ENCODE peak calls at places on chromosome 9, in four cellular contexts. N is Caki2, D is AG08395, R is posterior vena cava. C is an unnamed sample.

GRCh38 chr9:78280982-78281668 is 15.8 kb upstream of the PSAT1 start:
- DNase-seq in N (no peak), D (no peak), R (peak), C (no peak)

GRCh38 chr9:35367451-35367850 is 122.5 kb upstream of the RUSC2 start:
- DNase-seq in N (no peak), D (peak), R (no peak), C (peak)

GRCh38 chr9:98811051-98811650 is 3.7 kb downstream of the GALNT12 start:
- DNase-seq in N (peak), D (peak), R (no peak), C (peak)

GRCh38 chr9:26331223-26331622 is 561.4 kb downstream of the CAAP1 start:
- DNase-seq in N (no peak), D (no peak), R (no peak), C (no peak)

GRCh38 chr9:127741831-127742434 is 6.8 kb upstream of the TOR2A start:
- DNase-seq in N (peak), D (peak), R (no peak), C (no peak)

GRCh38 chr9:95171596-95171995 is 145.9 kb downstream of the FANCC start:
- DNase-seq in N (no peak), D (no peak), R (no peak), C (no peak)

GRCh38 chr9:136488247-136489214 is 5.7 kb upstream of the SEC16A start:
- DNase-seq in N (peak), D (peak), R (no peak), C (peak)

GRCh38 chr9:113580041-113580953 is 116.8 kb downstream of the RGS3 start:
- DNase-seq in N (no peak), D (no peak), R (peak), C (no peak)

GRCh38 chr9:107039546-107039945 is 176.6 kb downstream of the ZNF462 start:
- DNase-seq in N (no peak), D (peak), R (no peak), C (peak)

GRCh38 chr9:134066923-134067851 is 639 bp downstream of the BRD3 start:
- DNase-seq in N (peak), D (peak), R (peak), C (no peak)

GRCh38 chr9:68455436-68455835 is 85.2 kb downstream of the TMEM252 start:
- DNase-seq in N (no peak), D (no peak), R (no peak), C (no peak)

GRCh38 chr9:70406446-70406862 is 8.0 kb downstream of the KLF9 start:
- DNase-seq in N (no peak), D (peak), R (no peak), C (no peak)

GRCh38 chr9:37906312-37907239 is 2.6 kb upstream of the SLC25A51 start:
- DNase-seq in N (no peak), D (no peak), R (no peak), C (no peak)

GRCh38 chr9:131272212-131272611 is 4.1 kb downstream of the FAM78A start:
- DNase-seq in N (no peak), D (no peak), R (no peak), C (no peak)

GRCh38 chr9:109194157-109194556 is 27.1 kb upstream of the FRRS1L start:
- DNase-seq in N (no peak), D (no peak), R (no peak), C (no peak)

GRCh38 chr9:98555851-98556465 is 152.8 kb downstream of the GABBR2 start:
- DNase-seq in N (no peak), D (no peak), R (no peak), C (no peak)

GRCh38 chr9:88197016-88197415 is 58.7 kb upstream of the SPATA31C2 start:
- DNase-seq in N (no peak), D (peak), R (no peak), C (no peak)

GRCh38 chr9:128911529-128912035 is 9.2 kb upstream of the PHYHD1 start:
- DNase-seq in N (no peak), D (peak), R (peak), C (peak)

GRCh38 chr9:99720455-99721050 is 101.1 kb upstream of the NR4A3 start:
- DNase-seq in N (no peak), D (peak), R (no peak), C (no peak)

GRCh38 chr9:96612105-96612965 is 7.3 kb downstream of the CDC14B start:
- DNase-seq in N (peak), D (peak), R (no peak), C (peak)

GRCh38 chr9:70484232-70485130 is 70.0 kb upstream of the KLF9 start:
- DNase-seq in N (peak), D (peak), R (no peak), C (peak)

GRCh38 chr9:15423328-15423985 is 781 bp downstream of the SNAPC3 start:
- DNase-seq in N (no peak), D (peak), R (no peak), C (no peak)

GRCh38 chr9:135516132-135516860 is 4.9 kb upstream of the LCN1 start:
- DNase-seq in N (no peak), D (no peak), R (peak), C (peak)

GRCh38 chr9:128862401-128862851 is 19.3 kb downstream of the KYAT1 start:
- DNase-seq in N (no peak), D (no peak), R (no peak), C (no peak)

GRCh38 chr9:27272103-27272502 is 24.8 kb downstream of the EQTN start:
- DNase-seq in N (no peak), D (no peak), R (no peak), C (no peak)

GRCh38 chr9:70410368-70410767 is 4.1 kb downstream of the KLF9 start:
- DNase-seq in N (no peak), D (peak), R (no peak), C (no peak)

GRCh38 chr9:131661954-131662621 is 77.8 kb downstream of the RAPGEF1 start:
- DNase-seq in N (no peak), D (no peak), R (no peak), C (no peak)

GRCh38 chr9:137366891-137367381 is 56.0 kb downstream of the EXD3 start:
- DNase-seq in N (no peak), D (no peak), R (no peak), C (no peak)

GRCh38 chr9:79465171-79465570 is 106.6 kb upstream of the TLE4 start:
- DNase-seq in N (no peak), D (no peak), R (no peak), C (no peak)

GRCh38 chr9:19445452-19445851 is 36.6 kb downstream of the ACER2 start:
- DNase-seq in N (no peak), D (no peak), R (no peak), C (no peak)

C was measured in RCC 7860.